ENCODE peak calls at places on chromosomes 12 and 14, in seven cellular contexts. U, R, J, V, Z, A and X are unnamed samples.

GRCh38 chr14:67539116-67539515 is 6.0 kb downstream of the PLEKHH1 start:
- DNase-seq in A (no peak), U (no peak), Z (no peak), R (no peak), J (no peak), V (peak; percentile 54), X (no peak)

GRCh38 chr14:86003998-86004397 is 474.1 kb downstream of the FLRT2 start:
- DNase-seq in R (no peak), Z (no peak), A (no peak), V (no peak), J (no peak), U (peak; percentile 44), X (no peak)

GRCh38 chr12:62703011-62703380 is 232.0 kb downstream of the PPM1H start:
- DNase-seq in U (peak; percentile 61), Z (peak; percentile 67), R (no peak), J (no peak), V (no peak), A (no peak), X (no peak)

GRCh38 chr14:41605550-41606248 is 977 bp upstream of the LRFN5 start:
- DNase-seq in V (peak; percentile 82), Z (no peak), A (no peak), J (no peak), R (no peak), U (peak; percentile 69), X (no peak)

GRCh38 chr12:12397184-12397583 is 40.3 kb downstream of the BORCS5 start:
- DNase-seq in U (no peak), R (no peak), Z (no peak), V (no peak), J (no peak), A (no peak), X (no peak)

GRCh38 chr12:114735011-114735410 is 51.0 kb upstream of the TBX3 start:
- DNase-seq in U (no peak), J (no peak), Z (no peak), R (no peak), A (no peak), V (no peak), X (no peak)

GRCh38 chr12:119843100-119843499 is 34.0 kb downstream of the CIT start:
- DNase-seq in R (no peak), Z (no peak), U (peak; percentile 85), V (no peak), J (no peak), A (no peak), X (no peak)

GRCh38 chr12:124398578-124399227 is 103.8 kb downstream of the RFLNA start:
- DNase-seq in U (peak; percentile 71), A (peak; percentile 68), V (peak; percentile 97), J (no peak), R (no peak), Z (no peak), X (no peak)

GRCh38 chr12:6535960-6536847 is 1.9 kb downstream of the GAPDH start:
- DNase-seq in R (no peak), J (no peak), Z (no peak), A (no peak), U (no peak), V (no peak), X (no peak)

GRCh38 chr12:96051756-96052155 is 16.4 kb upstream of the LTA4H start:
- DNase-seq in U (no peak), J (no peak), R (no peak), Z (no peak), A (no peak), V (no peak), X (no peak)

GRCh38 chr12:131415781-131416180 is 295.1 kb upstream of the SFSWAP start:
- DNase-seq in U (no peak), A (no peak), R (no peak), J (peak; percentile 45), V (no peak), Z (no peak), X (no peak)

GRCh38 chr12:22729898-22730443 is 105.0 kb downstream of the ETNK1 start:
- DNase-seq in U (peak; percentile 80), J (no peak), V (no peak), R (no peak), Z (peak; percentile 52), A (no peak), X (no peak)

GRCh38 chr12:6923851-6924250 is 3.9 kb upstream of the ATN1 start:
- DNase-seq in A (no peak), Z (no peak), J (no peak), U (no peak), R (no peak), V (no peak), X (no peak)

GRCh38 chr14:36518586-36519430 is 1.2 kb downstream of the NKX2-1 start:
- DNase-seq in J (no peak), A (no peak), V (no peak), Z (no peak), R (no peak), U (no peak), X (no peak)

DNA sequence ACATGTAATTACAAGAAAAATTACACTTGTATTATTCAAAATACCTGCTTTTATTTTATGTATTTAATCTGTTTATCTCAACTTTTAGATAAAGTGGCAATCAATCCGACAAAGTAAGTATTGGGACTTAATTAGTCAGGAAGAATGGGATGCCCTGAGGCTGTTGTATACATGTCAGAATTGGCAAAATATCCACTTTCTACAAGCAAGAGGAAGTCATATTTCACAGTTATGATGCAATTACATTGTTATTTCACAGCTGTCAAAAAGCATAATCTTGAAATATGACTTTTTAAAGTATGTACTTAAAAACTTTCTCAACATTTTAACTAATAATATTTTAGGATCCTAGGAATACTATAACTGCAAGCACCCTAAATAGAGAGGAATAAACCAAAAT is 357.1 kb upstream of the MGAT4C start:
- DNase-seq in R (no peak), Z (no peak), J (peak; percentile 26), V (no peak), A (no peak), U (peak; percentile 59), X (no peak)
- TF ChIP-seq CTCF in R (no peak), Z (no peak), J (no peak), V (no peak), A (no peak), U (no peak), X (no peak)

GRCh38 chr14:101988377-101988776 is 24.0 kb downstream of the DYNC1H1 start:
- DNase-seq in A (no peak), J (no peak), U (no peak), R (no peak), V (no peak), Z (no peak), X (no peak)

GRCh38 chr14:101991336-101991735 is 27.0 kb downstream of the DYNC1H1 start:
- DNase-seq in U (no peak), V (peak; percentile 17), J (no peak), Z (no peak), A (no peak), R (no peak), X (no peak)

GRCh38 chr14:101997429-101998336 is 33.3 kb downstream of the DYNC1H1 start:
- DNase-seq in A (no peak), J (no peak), V (no peak), U (no peak), Z (no peak), R (no peak), X (no peak)

GRCh38 chr14:101986953-101987352 is 22.6 kb downstream of the DYNC1H1 start:
- DNase-seq in R (no peak), J (no peak), A (no peak), V (peak; percentile 59), Z (no peak), U (no peak), X (no peak)

DNA sequence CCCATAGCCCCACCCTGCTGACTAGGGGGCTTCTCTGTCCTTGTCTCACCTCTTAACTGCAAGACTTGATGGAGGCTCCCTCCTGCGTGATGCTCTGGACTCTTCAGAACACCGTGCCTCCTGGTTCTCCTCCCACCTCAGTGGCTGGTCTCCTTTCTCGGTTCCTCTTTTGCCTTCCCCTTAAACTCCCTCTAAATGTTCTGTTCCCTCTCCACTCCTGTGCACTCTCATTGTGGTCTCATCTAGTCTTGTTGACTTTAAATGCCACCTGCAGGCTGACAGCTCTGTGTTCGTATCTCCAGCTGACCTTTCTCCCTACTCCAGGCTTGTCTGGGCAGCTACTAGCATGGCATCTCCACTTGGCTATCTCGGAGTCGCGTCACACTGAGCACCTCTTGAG is 28.3 kb downstream of the DYNC1H1 start:
- DNase-seq in U (no peak), V (no peak), A (no peak), Z (no peak), J (no peak), R (no peak), X (peak; percentile 25)
- TF ChIP-seq CTCF in U (no peak), V (no peak), A (no peak), Z (no peak), J (no peak), R (no peak), X (no peak)

GRCh38 chr12:48061943-48062719 is 43.7 kb downstream of the SENP1 start:
- DNase-seq in A (no peak), R (no peak), J (no peak), V (no peak), Z (peak; percentile 9), U (peak; percentile 12), X (no peak)
- TF ChIP-seq CTCF in A (no peak), R (no peak), J (no peak), V (no peak), Z (peak; percentile 37), U (no peak), X (no peak)

GRCh38 chr12:92094751-92095161 is 50.9 kb downstream of the BTG1 start:
- DNase-seq in V (no peak), U (peak; percentile 33), A (no peak), R (no peak), J (peak; percentile 34), Z (no peak), X (no peak)
- TF ChIP-seq CTCF in V (no peak), U (peak; percentile 14), A (no peak), R (peak; percentile 13), J (no peak), Z (peak; percentile 45), X (no peak)

DNA sequence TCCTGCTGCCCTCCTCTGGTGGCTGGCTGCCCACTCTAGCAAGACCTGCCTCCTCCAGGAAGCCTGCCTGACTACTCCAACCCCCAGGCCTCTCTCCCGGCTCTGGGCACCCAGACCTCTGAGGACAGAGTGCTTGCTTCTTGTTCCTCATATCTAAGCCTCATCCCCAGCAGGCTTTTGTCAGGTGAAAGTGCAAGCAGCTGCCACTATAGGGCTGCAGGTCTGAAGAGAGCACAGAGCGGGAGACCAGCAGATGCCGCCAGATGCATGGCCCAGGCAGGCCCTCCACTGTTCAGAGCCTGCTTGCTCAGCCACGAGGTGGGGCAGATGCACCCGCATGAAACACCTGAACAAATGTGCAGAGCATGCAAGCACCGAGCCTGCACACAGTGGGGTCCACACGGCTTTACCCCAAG is 73.0 kb downstream of the SERPINA3 start:
- DNase-seq in Z (no peak), J (no peak), V (peak; percentile 75), U (no peak), R (no peak), A (no peak), X (no peak)
- TF ChIP-seq CTCF in Z (no peak), J (no peak), V (no peak), U (no peak), R (peak; percentile 33), A (no peak), X (no peak)

DNA sequence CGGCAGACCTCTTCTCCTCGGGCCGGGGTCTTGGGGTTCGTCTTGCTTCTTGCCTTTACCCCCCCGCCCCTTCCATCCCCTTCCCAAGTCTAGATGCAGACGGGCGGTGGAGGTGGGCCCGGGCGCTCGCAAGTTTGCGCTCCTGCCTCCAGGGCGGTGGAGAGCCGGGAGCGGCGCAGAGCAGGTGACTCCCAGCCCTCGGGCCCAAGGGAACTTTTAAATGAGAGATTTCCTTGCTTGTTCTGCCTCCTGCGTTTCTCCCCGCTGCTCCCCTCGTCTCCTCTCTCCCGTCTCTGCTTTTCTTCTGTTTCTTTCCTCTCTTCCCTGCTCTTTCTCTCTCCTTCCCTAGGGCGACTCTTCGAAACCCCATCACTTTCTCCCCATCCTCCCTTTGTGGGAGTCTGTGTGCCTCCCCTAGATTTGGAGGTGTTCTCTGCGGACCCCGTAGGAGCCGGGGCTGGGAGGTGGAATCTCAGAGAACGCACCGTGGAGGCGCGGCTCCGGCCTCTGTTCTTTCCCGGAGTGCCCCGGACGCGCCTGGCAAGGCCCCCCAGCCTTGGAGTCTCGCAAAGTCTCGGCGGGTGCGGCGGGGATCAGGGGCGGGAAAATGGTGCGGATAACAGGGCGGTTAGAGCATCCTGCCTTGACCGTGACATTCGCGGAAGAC is 114.7 kb upstream of the MYL2 start:
- DNase-seq in R (no peak), J (no peak), U (no peak), V (no peak), Z (no peak), A (no peak), X (no peak)
- TF ChIP-seq CTCF in R (no peak), J (no peak), U (no peak), V (no peak), Z (no peak), A (no peak), X (no peak)